ENCODE peak calls at places on chromosomes 6 and 20, in seven cellular contexts. U is islet precursor cell; W is activated CD4-positive, alpha-beta T cell treated with anti-CD3 and anti-CD28 coated beads, Interleukin-2, amount 50 U/mL, for 24 hours; J is CD8-positive, alpha-beta memory T cell; K is heart left ventricle; T is activated CD8-positive, alpha-beta T cell treated with anti-CD3 and anti-CD28 coated beads, Interleukin-2, amount 10 ng/mL, durations not matched to agents 7 days and 5 days; L is activated naive CD8-positive, alpha-beta T cell treated with anti-CD3 and anti-CD28 coated beads, Interleukin-2, amount 50 U/mL, for 24 hours. R is an unnamed sample.

GRCh38 chr20:62361799-62362589 is 5.1 kb downstream of the LAMA5 start:
- DNase-seq in U (peak), W (no peak), J (no peak), K (peak), T (no peak), L (no peak), R (peak)

GRCh38 chr6:7463785-7464184 is 74.2 kb downstream of the RIOK1 start:
- DNase-seq in U (peak), W (no peak), J (no peak), K (no peak), T (no peak), L (no peak), R (peak)

GRCh38 chr20:61057313-61058171 is 194.5 kb upstream of the CDH4 start:
- DNase-seq in U (peak), W (no peak), J (no peak), K (no peak), T (no peak), L (no peak), R (no peak)

GRCh38 chr20:17036546-17036945 is 190.3 kb upstream of the PCSK2 start:
- DNase-seq in U (peak), W (no peak), J (no peak), K (no peak), T (no peak), L (no peak), R (no peak)

GRCh38 chr6:35786810-35787209 is 6.0 kb downstream of the CLPSL1 start:
- DNase-seq in U (no peak), W (no peak), J (no peak), K (no peak), T (no peak), L (no peak), R (peak)

GRCh38 chr6:106739387-106739786 is 110.0 kb downstream of the QRSL1 start:
- DNase-seq in U (no peak), W (no peak), J (no peak), K (no peak), T (no peak), L (no peak), R (no peak)

GRCh38 chr6:148272597-148272996 is 70.0 kb upstream of the SASH1 start:
- DNase-seq in U (no peak), W (no peak), J (no peak), K (no peak), T (no peak), L (no peak), R (no peak)

GRCh38 chr20:51285684-51286083 is 256.8 kb downstream of the NFATC2 start:
- DNase-seq in U (peak), W (no peak), J (no peak), K (no peak), T (no peak), L (no peak), R (peak)

GRCh38 chr6:135181333-135182119 is 418 bp downstream of the MYB start:
- DNase-seq in U (no peak), W (no peak), J (no peak), K (peak), T (peak), L (peak), R (peak)

GRCh38 chr20:22507240-22507961 is 77.0 kb downstream of the FOXA2 start:
- DNase-seq in U (no peak), W (no peak), J (no peak), K (no peak), T (no peak), L (no peak), R (no peak)

GRCh38 chr6:170007468-170008240 is 256.2 kb downstream of the ERMARD start:
- DNase-seq in U (peak), W (no peak), J (no peak), K (peak), T (no peak), L (no peak), R (peak)

GRCh38 chr6:138662474-138662873 is 111.1 kb upstream of the CCDC28A start:
- DNase-seq in U (no peak), W (no peak), J (no peak), K (no peak), T (no peak), L (no peak), R (no peak)

GRCh38 chr6:47414517-47415167 is 62.9 kb upstream of the CD2AP start:
- DNase-seq in U (no peak), W (no peak), J (no peak), K (no peak), T (peak), L (peak), R (no peak)

GRCh38 chr20:61724376-61724775 is 341.3 kb downstream of the TAF4 start:
- DNase-seq in U (peak), W (no peak), J (no peak), K (peak), T (no peak), L (no peak), R (peak)

GRCh38 chr6:69784595-69785377 is 12.0 kb downstream of the LMBRD1 start:
- DNase-seq in U (no peak), W (no peak), J (no peak), K (no peak), T (no peak), L (no peak), R (no peak)

GRCh38 chr6:111428803-111429202 is 54.2 kb downstream of the REV3L start:
- DNase-seq in U (no peak), W (no peak), J (no peak), K (no peak), T (no peak), L (no peak), R (no peak)

GRCh38 chr6:43723737-43724295 is 36.2 kb upstream of the MRPS18A start:
- DNase-seq in U (peak), W (peak), J (peak), K (peak), T (peak), L (peak), R (peak)

GRCh38 chr6:122833229-122833556 is 44.1 kb downstream of the SMPDL3A start:
- DNase-seq in U (peak), W (no peak), J (no peak), K (no peak), T (no peak), L (no peak), R (peak)

GRCh38 chr6:312704-313485 is 20.6 kb downstream of the DUSP22 start:
- DNase-seq in U (peak), W (no peak), J (no peak), K (no peak), T (no peak), L (no peak), R (no peak)

R was measured in ELF-1.